ENCODE peak calls at places on chromosomes 12 and 14, in four cellular contexts. I is testis, W is cardiac muscle cell, B is body of pancreas. X is an unnamed sample. For H3K9me3, the result is how much of the 10 kb centered on the place peaks cover.

GRCh38 chr12:7374423-7375144 is 69.4 kb downstream of the CD163L1 start:
- DNase-seq in I (peak), W (peak), B (peak), X (peak)

GRCh38 chr12:49942512-49942893 is 8.0 kb upstream of the AQP2 start:
- DNase-seq in I (no peak), W (no peak), B (no peak), X (no peak)

GRCh38 chr12:121641343-121641630 is 15.0 kb downstream of the ORAI1 start:
- DNase-seq in I (no peak), W (no peak), B (no peak), X (no peak)

GRCh38 chr12:25459541-25459951 is 93.5 kb downstream of the LMNTD1 start:
- DNase-seq in I (no peak), W (no peak), B (no peak), X (no peak)

GRCh38 chr12:110347767-110348166 is 55.7 kb downstream of the ANAPC7 start:
- DNase-seq in I (no peak), W (no peak), B (no peak), X (no peak)

GRCh38 chr12:107829271-107829670 is 54.8 kb downstream of the ASCL4 start:
- DNase-seq in I (no peak), W (no peak), B (no peak), X (no peak)

GRCh38 chr14:97219356-97220017 is 422.3 kb downstream of the VRK1 start:
- DNase-seq in I (no peak), W (no peak), B (no peak), X (no peak)

GRCh38 chr14:32201196-32201815 is 539 bp upstream of the RNU6-7 start:
- DNase-seq in I (peak), W (peak), B (peak), X (peak)

GRCh38 chr12:111759991-111760390 is 6.7 kb upstream of the ALDH2 start:
- DNase-seq in I (no peak), W (no peak), B (no peak), X (peak)

GRCh38 chr14:57987596-57988300 is 121.9 kb upstream of the SLC35F4 start:
- DNase-seq in I (no peak), W (no peak), B (no peak), X (no peak)

GRCh38 chr12:103205906-103206305 is 248.4 kb downstream of the ASCL1 start:
- DNase-seq in I (no peak), W (no peak), B (no peak), X (no peak)

GRCh38 chr12:110073049-110073831 is 24.9 kb upstream of the C12orf76 start:
- DNase-seq in I (peak), W (no peak), B (no peak), X (no peak)

GRCh38 chr14:60651051-60651935 is 2.0 kb upstream of the SIX1 start:
- DNase-seq in I (no peak), W (no peak), B (no peak), X (peak)

GRCh38 chr12:100346660-100347059 is 10.2 kb upstream of the SLC17A8 start:
- DNase-seq in I (no peak), W (no peak), B (no peak), X (no peak)

GRCh38 chr14:91108941-91109611 is 4.8 kb upstream of the DGLUCY start:
- DNase-seq in I (no peak), W (no peak), B (peak), X (no peak)

GRCh38 chr12:91367234-91367849 is 184.7 kb upstream of the DCN start:
- DNase-seq in I (no peak), W (no peak), B (no peak), X (no peak)

GRCh38 chr12:98498635-98499034 is 16.8 kb upstream of the TMPO start:
- DNase-seq in I (no peak), W (no peak), B (no peak), X (no peak)

GRCh38 chr12:4153343-4153892 is 120.1 kb upstream of the CCND2 start:
- DNase-seq in I (no peak), W (no peak), B (no peak), X (peak)

GRCh38 chr14:68548194-68549056 is 244.4 kb downstream of the ZFP36L1 start:
- DNase-seq in I (peak), W (peak), B (peak), X (no peak)

GRCh38 chr14:22152161-22152870 is 436.7 kb downstream of the DAD1 start:
- DNase-seq in I (no peak), W (no peak), B (no peak), X (no peak)

GRCh38 chr12:51869931-51870330 is 18.0 kb upstream of the ANKRD33 start:
- DNase-seq in I (no peak), W (no peak), B (no peak), X (no peak)

GRCh38 chr14:23076785-23077408 is 18.0 kb downstream of the ACIN1 start:
- DNase-seq in I (no peak), W (peak), B (no peak), X (no peak)

GRCh38 chr12:3273409-3273853 is 196.3 kb downstream of the TSPAN9 start:
- DNase-seq in I (no peak), W (no peak), B (no peak), X (no peak)

GRCh38 chr12:68290126-68290525 is 36.7 kb upstream of the IL22 start:
- DNase-seq in I (no peak), W (no peak), B (no peak), X (no peak)

GRCh38 chr12:56154818-56155217 is 2.4 kb downstream of the MYL6B start:
- DNase-seq in I (no peak), W (no peak), B (no peak), X (no peak)

GRCh38 chr14:103029936-103030335 is 27.4 kb downstream of the CDC42BPB start:
- DNase-seq in I (no peak), W (no peak), B (no peak), X (no peak)

GRCh38 chr14:80215756-80216581 is 4.7 kb upstream of the DIO2 start:
- DNase-seq in I (no peak), W (no peak), B (no peak), X (no peak)

GRCh38 chr12:128840862-128841468 is 12.3 kb upstream of the GLT1D1 start:
- DNase-seq in I (no peak), W (no peak), B (no peak), X (no peak)

GRCh38 chr14:76901171-76902055 is 75.2 kb downstream of the LRRC74A start:
- DNase-seq in I (no peak), W (no peak), B (no peak), X (no peak)

GRCh38 chr14:89007906-89008305 is 183.5 kb downstream of the TTC8 start:
- DNase-seq in I (no peak), W (no peak), B (no peak), X (no peak)

GRCh38 chr12:96401061-96401871 is 1.0 kb upstream of the CDK17 start:
- DNase-seq in I (peak), W (peak), B (peak), X (no peak)

GRCh38 chr14:22614240-22614799 is 16.2 kb downstream of the ABHD4 start:
- DNase-seq in I (no peak), W (peak), B (peak), X (no peak)

GRCh38 chr12:121947966-121948365 is 29.6 kb downstream of the CFAP251 start:
- DNase-seq in I (no peak), W (no peak), B (no peak), X (no peak)

GRCh38 chr14:53955671-53956426 is 776 bp downstream of the BMP4 start:
- DNase-seq in I (no peak), W (peak), B (no peak), X (no peak)

GRCh38 chr14:24132061-24132685 is 1.7 kb downstream of the FITM1 start:
- DNase-seq in I (no peak), W (no peak), B (peak), X (no peak)

GRCh38 chr12:49039421-49040363 is 20.9 kb downstream of the KMT2D start:
- DNase-seq in I (no peak), W (no peak), B (no peak), X (no peak)

DNA sequence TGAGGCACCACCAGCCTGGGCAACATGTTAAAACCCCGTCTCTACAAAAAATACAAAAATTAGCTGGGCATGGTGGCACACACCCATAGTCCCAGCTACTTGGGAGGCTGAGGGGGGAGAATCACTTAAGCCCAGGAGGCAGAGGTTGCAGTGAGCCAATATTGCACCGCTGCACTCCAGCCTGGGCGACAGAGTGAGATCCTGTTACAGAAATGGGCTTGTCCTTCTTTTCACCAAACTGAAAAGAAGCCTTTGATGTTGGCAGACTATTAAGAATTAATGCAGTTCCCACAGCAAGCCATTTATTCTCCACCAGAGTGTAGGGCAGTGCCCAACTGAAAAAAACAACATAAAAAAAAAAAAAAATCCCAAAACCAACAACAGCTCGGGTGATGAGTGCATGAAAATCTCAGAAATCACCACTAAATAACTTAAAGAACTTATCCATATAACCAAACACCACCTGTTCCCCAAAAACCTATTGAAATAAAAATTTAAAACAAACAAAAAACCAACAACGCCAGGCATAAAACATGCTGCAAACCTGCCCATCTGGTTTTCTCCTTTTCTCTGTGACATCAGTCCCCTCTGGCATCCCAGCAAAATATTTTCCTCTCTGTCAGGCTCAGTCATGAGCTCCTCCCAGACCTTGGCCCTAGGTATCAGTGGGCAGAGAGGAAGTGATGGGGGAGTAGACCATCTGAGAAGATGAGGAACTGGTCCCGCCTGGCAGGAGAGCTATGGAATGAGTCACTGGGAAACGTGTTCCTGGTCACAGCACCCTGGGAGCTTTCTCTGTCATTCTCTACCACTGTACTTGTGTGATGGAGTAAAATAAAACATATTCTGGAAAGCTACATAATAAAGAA is 4.8 kb upstream of the SRSF9 start:
- DNase-seq in I (peak), W (no peak), B (no peak), X (no peak)
- H3K27ac ChIP-seq in I (no peak), W (no peak), B (no peak), X (no peak)

GRCh38 chr12:41619705-41620104 is 431.6 kb downstream of the PDZRN4 start:
- DNase-seq in I (no peak), W (no peak), B (no peak), X (no peak)
- H3K9me3 ChIP-seq in I (under half), W (under half), B (under half), X (under half)

DNA sequence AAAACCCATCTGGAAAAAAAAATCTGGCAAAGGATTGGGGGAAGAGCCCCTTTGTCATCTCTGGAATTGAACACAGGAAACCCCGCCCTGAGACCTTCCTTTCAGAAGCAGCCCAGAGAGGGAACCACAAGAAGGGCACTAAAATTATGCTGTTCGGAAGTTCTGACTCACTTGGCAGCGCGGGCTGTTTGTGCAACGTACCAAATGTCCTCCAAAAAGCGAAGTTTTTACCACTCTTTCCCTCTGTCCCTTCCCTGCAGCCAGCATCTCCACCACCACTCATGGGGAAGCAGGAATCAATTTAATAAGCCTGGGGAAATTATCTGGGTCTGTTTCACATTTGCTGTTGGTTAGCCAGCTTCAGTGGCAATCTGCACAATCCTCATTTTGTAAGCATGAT is 3.2 kb upstream of the SYNE3 start:
- DNase-seq in I (peak), W (no peak), B (no peak), X (no peak)
- H3K27ac ChIP-seq in I (no peak), W (no peak), B (no peak), X (no peak)

DNA sequence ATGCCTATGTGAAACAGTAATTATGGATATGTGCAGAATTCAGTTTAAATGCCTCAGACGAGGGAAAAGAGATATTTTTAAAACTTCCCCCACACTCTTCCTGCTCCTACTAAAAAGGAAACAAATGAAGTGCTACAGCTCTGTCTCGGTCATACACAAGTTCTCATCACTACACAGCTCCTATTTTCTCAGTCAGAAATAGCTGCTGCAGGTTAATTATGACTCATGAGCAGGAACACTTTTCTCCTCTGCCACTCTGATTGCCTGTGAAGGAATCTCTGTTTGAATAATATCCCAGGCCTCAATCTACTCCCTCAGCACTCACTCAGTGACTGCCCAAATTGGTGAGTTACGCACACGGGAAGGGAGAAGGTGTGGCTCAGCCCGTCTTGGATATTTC is 703.6 kb upstream of the FLRT2 start:
- DNase-seq in I (no peak), W (no peak), B (no peak), X (no peak)
- H3K9me3 ChIP-seq in I (under half), W (under half), B (under half), X (under half)

DNA sequence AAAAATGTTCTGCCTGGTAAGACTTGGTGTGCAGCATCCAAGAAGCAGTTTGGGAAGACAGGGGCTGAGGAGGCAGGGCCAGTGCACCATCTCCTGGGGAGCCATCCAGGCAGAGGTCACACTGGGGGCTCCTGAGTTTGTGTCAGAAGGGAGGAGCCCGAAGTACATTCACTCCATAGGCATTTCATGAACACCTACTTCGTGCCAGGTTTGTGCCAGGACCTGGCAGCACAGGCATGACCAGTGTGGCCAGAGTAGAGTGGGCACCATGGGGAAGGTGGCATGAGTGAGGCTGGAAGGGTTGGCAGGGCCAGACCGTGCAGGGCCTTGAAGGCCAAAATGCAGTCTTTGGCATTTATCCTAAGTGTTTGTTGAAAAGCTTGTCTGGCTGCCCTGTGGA is 86.5 kb upstream of the RIN3 start:
- DNase-seq in I (no peak), W (no peak), B (no peak), X (no peak)
- H3K27ac ChIP-seq in I (no peak), W (no peak), B (no peak), X (no peak)

DNA sequence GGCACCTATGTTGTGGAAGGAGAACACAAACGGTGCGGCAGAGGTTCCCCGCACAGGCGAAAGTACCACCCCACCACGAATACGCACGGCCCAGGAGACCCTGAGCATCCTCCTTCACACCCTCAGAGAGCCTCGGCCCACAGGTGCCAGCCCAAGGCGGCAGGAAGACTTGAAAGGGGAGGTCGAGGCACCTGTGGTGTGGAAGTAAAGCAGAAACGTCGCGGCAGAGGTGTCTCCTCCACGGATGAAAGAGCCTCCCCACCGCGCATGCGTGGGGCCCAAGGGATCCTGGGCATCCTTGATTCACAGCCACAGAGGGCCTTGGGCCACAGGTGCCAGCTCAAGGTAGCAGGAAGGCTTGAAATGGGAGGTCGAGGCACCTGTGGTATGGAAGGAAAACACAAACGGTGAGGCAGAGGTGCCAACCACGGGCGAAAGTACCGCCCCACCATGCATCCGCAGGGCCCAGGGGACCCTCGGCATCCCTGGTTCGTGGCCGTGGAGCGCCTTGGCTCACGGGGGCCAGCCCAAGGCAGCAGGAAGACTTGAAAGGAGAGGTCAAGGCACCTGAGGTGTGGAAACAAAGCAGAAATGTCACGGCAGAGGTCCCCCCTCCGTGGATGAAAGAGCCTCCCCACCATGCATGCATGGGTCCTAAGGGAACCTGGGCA is 380.1 kb downstream of the ALG10 start:
- DNase-seq in I (peak), W (no peak), B (no peak), X (peak)
- H3K9me3 ChIP-seq in I (under half), W (under half), B (under half), X (under half)

GRCh38 chr12:14317362-14318146 is 47.9 kb upstream of the ATF7IP start:
- DNase-seq in I (no peak), W (no peak), B (no peak), X (no peak)
- H3K27ac ChIP-seq in I (no peak), W (no peak), B (no peak), X (no peak)

GRCh38 chr12:132346496-132347470 is 17.4 kb upstream of the GALNT9 start:
- DNase-seq in I (no peak), W (no peak), B (no peak), X (no peak)
- H3K9me3 ChIP-seq in I (under half), W (under half), B (under half), X (under half)

X was measured in WERI-Rb-1.